ENCODE peak calls at places on chromosomes 2 and 18, in ten cellular contexts. T, M, K, J, B, Z, Y, O, W and U are unnamed samples.

GRCh38 chr18:22124970-22125369 is 44.4 kb upstream of the GATA6 start:
- DNase-seq in T (no peak), M (no peak), K (no peak), J (no peak), B (no peak), Z (no peak), Y (no peak), O (no peak), W (no peak), U (no peak)

GRCh38 chr2:48207201-48207641 is 300.9 kb upstream of the FBXO11 start:
- DNase-seq in T (no peak), M (no peak), K (no peak), J (no peak), B (no peak), Z (no peak), Y (no peak), O (no peak), W (no peak), U (no peak)

GRCh38 chr2:154556146-154556545 is 142.3 kb upstream of the KCNJ3 start:
- DNase-seq in T (no peak), M (no peak), K (no peak), J (no peak), B (no peak), Z (no peak), Y (no peak), O (no peak), W (no peak), U (no peak)

GRCh38 chr2:24454258-24454657 is 36.8 kb upstream of the NCOA1 start:
- DNase-seq in T (no peak), M (no peak), K (no peak), J (no peak), B (no peak), Z (no peak), Y (no peak), O (peak; percentile 55), W (no peak), U (no peak)

GRCh38 chr2:152718047-152718908 is at the start of gene ARL6IP6:
- DNase-seq in T (peak; percentile 86), M (peak; percentile 92), K (peak; percentile 40), J (peak; percentile 98), B (peak; percentile 87), Z (peak; percentile 96), Y (peak; percentile 92), O (peak; percentile 91), W (peak; percentile 95), U (peak; percentile 94)

GRCh38 chr18:55265916-55266488 is 306.7 kb upstream of the CCDC68 start:
- DNase-seq in T (no peak), M (no peak), K (peak; percentile 55), J (no peak), B (no peak), Z (no peak), Y (no peak), O (peak; percentile 84), W (no peak), U (no peak)

GRCh38 chr2:157895531-157895930 is 19.4 kb upstream of the ACVR1 start:
- DNase-seq in T (no peak), M (no peak), K (no peak), J (no peak), B (no peak), Z (no peak), Y (no peak), O (peak; percentile 34), W (no peak), U (no peak)

GRCh38 chr2:102061962-102062795 is 70.4 kb downstream of the IL1R2 start:
- DNase-seq in T (no peak), M (peak; percentile 39), K (no peak), J (no peak), B (no peak), Z (peak; percentile 69), Y (no peak), O (peak; percentile 84), W (no peak), U (no peak)

GRCh38 chr2:150472122-150472899 is 15.2 kb downstream of the RND3 start:
- DNase-seq in T (peak; percentile 91), M (peak; percentile 47), K (peak; percentile 88), J (no peak), B (no peak), Z (peak; percentile 82), Y (no peak), O (peak; percentile 91), W (no peak), U (peak; percentile 50)

GRCh38 chr2:221533299-221533698 is 38.8 kb downstream of the EPHA4 start:
- DNase-seq in T (no peak), M (no peak), K (no peak), J (no peak), B (no peak), Z (no peak), Y (no peak), O (no peak), W (no peak), U (no peak)

GRCh38 chr2:15334650-15335326 is 226.3 kb downstream of the NBAS start:
- DNase-seq in T (no peak), M (no peak), K (peak; percentile 27), J (no peak), B (no peak), Z (no peak), Y (no peak), O (peak; percentile 78), W (no peak), U (no peak)

GRCh38 chr2:147910990-147911473 is 66.2 kb downstream of the ACVR2A start:
- DNase-seq in T (peak; percentile 57), M (no peak), K (peak; percentile 43), J (peak; percentile 37), B (no peak), Z (no peak), Y (peak; percentile 12), O (peak; percentile 89), W (no peak), U (peak; percentile 30)

GRCh38 chr18:43661570-43661969 is 384.3 kb upstream of the SYT4 start:
- DNase-seq in T (peak; percentile 31), M (no peak), K (peak; percentile 63), J (peak; percentile 62), B (no peak), Z (no peak), Y (peak; percentile 12), O (peak; percentile 91), W (no peak), U (no peak)

GRCh38 chr18:58135806-58136331 is 91.8 kb downstream of the NEDD4L start:
- DNase-seq in T (peak; percentile 60), M (no peak), K (peak; percentile 23), J (peak; percentile 88), B (peak; percentile 7), Z (peak; percentile 85), Y (peak; percentile 71), O (peak; percentile 87), W (peak; percentile 35), U (peak; percentile 62)

GRCh38 chr2:158600155-158600802 is 143.5 kb downstream of the PKP4 start:
- DNase-seq in T (peak; percentile 84), M (no peak), K (peak; percentile 77), J (no peak), B (no peak), Z (peak; percentile 85), Y (peak; percentile 37), O (peak; percentile 90), W (no peak), U (peak; percentile 42)

GRCh38 chr2:116787808-116788207 is 1026.7 kb upstream of the DDX18 start:
- DNase-seq in T (no peak), M (no peak), K (no peak), J (no peak), B (no peak), Z (no peak), Y (no peak), O (no peak), W (no peak), U (no peak)

GRCh38 chr2:27638023-27638637 is 9.3 kb downstream of the GPN1 start:
- DNase-seq in T (peak; percentile 76), M (no peak), K (peak; percentile 90), J (no peak), B (no peak), Z (no peak), Y (no peak), O (peak; percentile 63), W (no peak), U (no peak)

GRCh38 chr18:33706391-33706790 is 128.4 kb downstream of the ASXL3 start:
- DNase-seq in T (no peak), M (no peak), K (no peak), J (no peak), B (no peak), Z (no peak), Y (no peak), O (no peak), W (no peak), U (no peak)

GRCh38 chr2:68714866-68715265 is 19.7 kb upstream of the ARHGAP25 start:
- DNase-seq in T (no peak), M (peak; percentile 31), K (no peak), J (no peak), B (no peak), Z (peak; percentile 74), Y (no peak), O (no peak), W (no peak), U (peak; percentile 51)

GRCh38 chr2:102050854-102051391 is 59.2 kb downstream of the IL1R2 start:
- DNase-seq in T (no peak), M (peak; percentile 83), K (no peak), J (no peak), B (no peak), Z (peak; percentile 96), Y (peak; percentile 45), O (peak; percentile 92), W (no peak), U (peak; percentile 78)

GRCh38 chr2:239912938-239913631 is 112.1 kb downstream of the NDUFA10 start:
- DNase-seq in T (no peak), M (no peak), K (no peak), J (peak; percentile 35), B (no peak), Z (no peak), Y (no peak), O (no peak), W (no peak), U (no peak)

GRCh38 chr2:16034151-16034974 is 94.0 kb downstream of the MYCN start:
- DNase-seq in T (no peak), M (no peak), K (no peak), J (peak; percentile 91), B (no peak), Z (no peak), Y (no peak), O (no peak), W (no peak), U (no peak)

GRCh38 chr2:38178556-38179419 is 102.8 kb upstream of the CYP1B1 start:
- DNase-seq in T (peak; percentile 88), M (no peak), K (peak; percentile 97), J (no peak), B (no peak), Z (peak; percentile 82), Y (no peak), O (peak; percentile 98), W (no peak), U (no peak)

GRCh38 chr18:79980585-79980984 is 7.8 kb downstream of the TXNL4A start:
- DNase-seq in T (no peak), M (no peak), K (no peak), J (no peak), B (no peak), Z (no peak), Y (no peak), O (no peak), W (no peak), U (no peak)

GRCh38 chr18:12053312-12053711 is 40.3 kb upstream of the ANKRD62 start:
- DNase-seq in T (no peak), M (no peak), K (no peak), J (no peak), B (no peak), Z (peak; percentile 42), Y (no peak), O (no peak), W (no peak), U (no peak)

GRCh38 chr2:74374509-74375205 is 5.5 kb downstream of the DCTN1 start:
- DNase-seq in T (no peak), M (peak; percentile 64), K (peak; percentile 71), J (peak; percentile 94), B (no peak), Z (peak; percentile 96), Y (peak; percentile 25), O (peak; percentile 73), W (no peak), U (peak; percentile 66)

GRCh38 chr2:217162533-217162932 is 302.7 kb upstream of the TNP1 start:
- DNase-seq in T (peak; percentile 94), M (no peak), K (peak; percentile 88), J (no peak), B (no peak), Z (no peak), Y (no peak), O (peak; percentile 94), W (no peak), U (no peak)

GRCh38 chr2:96950391-96951124 is 35.8 kb downstream of the FAM178B start:
- DNase-seq in T (no peak), M (no peak), K (no peak), J (no peak), B (no peak), Z (no peak), Y (no peak), O (no peak), W (no peak), U (no peak)